ENCODE peak calls at places on chromosomes 16 and 17, in eight cellular contexts. One of them, this sample, is unnamed.

GRCh38 chr16:71568541-71568940 is 8.4 kb downstream of the TAT start:
- DNase-seq in MM.1S: no peak
- DNase-seq in AG09309: no peak
- DNase-seq in cardiac fibroblast: peak
- DNase-seq in pancreas: no peak
- DNase-seq in esophagus muscularis mucosa: no peak
- DNase-seq in mammary epithelial cell: no peak
- DNase-seq in HCT116: no peak
- DNase-seq in this sample: no peak

GRCh38 chr17:42285346-42286050 is 2.8 kb upstream of the STAT5A start:
- DNase-seq in MM.1S: no peak
- DNase-seq in AG09309: no peak
- DNase-seq in cardiac fibroblast: no peak
- DNase-seq in pancreas: no peak
- DNase-seq in esophagus muscularis mucosa: peak
- DNase-seq in mammary epithelial cell: no peak
- DNase-seq in HCT116: no peak
- DNase-seq in this sample: no peak

GRCh38 chr17:31492880-31493655 is 101.6 kb downstream of the RAB11FIP4 start:
- DNase-seq in MM.1S: no peak
- DNase-seq in AG09309: no peak
- DNase-seq in cardiac fibroblast: no peak
- DNase-seq in pancreas: peak
- DNase-seq in esophagus muscularis mucosa: no peak
- DNase-seq in mammary epithelial cell: no peak
- DNase-seq in HCT116: no peak
- DNase-seq in this sample: peak

GRCh38 chr17:185445-186138 is 4.1 kb upstream of the DOC2B start:
- DNase-seq in MM.1S: peak
- DNase-seq in AG09309: no peak
- DNase-seq in cardiac fibroblast: no peak
- DNase-seq in pancreas: no peak
- DNase-seq in esophagus muscularis mucosa: no peak
- DNase-seq in mammary epithelial cell: peak
- DNase-seq in HCT116: no peak
- DNase-seq in this sample: peak

GRCh38 chr16:56332464-56333079 is 92.8 kb downstream of the AMFR start:
- DNase-seq in MM.1S: peak
- DNase-seq in AG09309: peak
- DNase-seq in cardiac fibroblast: peak
- DNase-seq in pancreas: no peak
- DNase-seq in esophagus muscularis mucosa: no peak
- DNase-seq in mammary epithelial cell: peak
- DNase-seq in HCT116: peak
- DNase-seq in this sample: peak

GRCh38 chr17:57803026-57803425 is 46.8 kb downstream of the MRPS23 start:
- DNase-seq in MM.1S: no peak
- DNase-seq in AG09309: no peak
- DNase-seq in cardiac fibroblast: no peak
- DNase-seq in pancreas: no peak
- DNase-seq in esophagus muscularis mucosa: peak
- DNase-seq in mammary epithelial cell: no peak
- DNase-seq in HCT116: no peak
- DNase-seq in this sample: no peak

GRCh38 chr17:9401434-9401833 is 174.2 kb downstream of the STX8 start:
- DNase-seq in MM.1S: no peak
- DNase-seq in AG09309: peak
- DNase-seq in cardiac fibroblast: peak
- DNase-seq in pancreas: no peak
- DNase-seq in esophagus muscularis mucosa: no peak
- DNase-seq in mammary epithelial cell: peak
- DNase-seq in HCT116: no peak
- DNase-seq in this sample: no peak

GRCh38 chr17:77392376-77393273 is 251.9 kb downstream of the SEC14L1 start:
- DNase-seq in MM.1S: no peak
- DNase-seq in AG09309: no peak
- DNase-seq in cardiac fibroblast: peak
- DNase-seq in pancreas: peak
- DNase-seq in esophagus muscularis mucosa: no peak
- DNase-seq in mammary epithelial cell: no peak
- DNase-seq in HCT116: no peak
- DNase-seq in this sample: no peak

GRCh38 chr17:29054835-29055234 is 11.9 kb downstream of the PIPOX start:
- DNase-seq in MM.1S: no peak
- DNase-seq in AG09309: no peak
- DNase-seq in cardiac fibroblast: no peak
- DNase-seq in pancreas: no peak
- DNase-seq in esophagus muscularis mucosa: no peak
- DNase-seq in mammary epithelial cell: no peak
- DNase-seq in HCT116: no peak
- DNase-seq in this sample: no peak

DNA sequence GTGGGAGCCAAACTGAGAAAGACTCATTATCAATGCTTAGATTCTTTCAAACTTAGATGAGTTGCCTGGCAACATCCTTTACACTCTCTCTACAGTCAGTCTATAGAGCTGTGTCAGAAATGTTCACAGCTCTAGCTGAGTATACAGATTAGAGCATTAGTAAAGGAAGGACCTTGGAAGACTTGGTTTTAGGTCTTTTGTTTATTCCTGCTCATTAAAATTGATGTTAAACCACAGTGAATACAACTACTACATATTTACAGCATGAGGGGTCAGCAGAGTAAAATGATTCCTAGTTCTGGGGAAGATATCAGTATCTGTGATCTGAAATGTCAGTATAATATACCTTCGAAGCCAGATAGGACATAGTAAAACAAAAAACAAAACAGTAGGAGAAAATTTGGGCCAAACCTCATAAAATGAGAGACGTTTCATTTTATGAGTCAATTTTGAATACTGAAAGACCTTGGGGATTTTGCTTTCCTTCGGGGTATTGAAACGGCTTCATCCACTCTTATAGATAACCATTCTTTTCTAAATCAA is 186.0 kb downstream of the TANC2 start:
- DNase-seq in MM.1S: no peak
- DNase-seq in AG09309: no peak
- DNase-seq in cardiac fibroblast: peak
- DNase-seq in pancreas: no peak
- DNase-seq in esophagus muscularis mucosa: no peak
- DNase-seq in mammary epithelial cell: no peak
- DNase-seq in HCT116: no peak
- DNase-seq in this sample: no peak
- H3K4me3 ChIP-seq in MM.1S: no peak
- H3K4me3 ChIP-seq in AG09309: no peak
- H3K4me3 ChIP-seq in cardiac fibroblast: no peak
- H3K4me3 ChIP-seq in pancreas: no peak
- H3K4me3 ChIP-seq in esophagus muscularis mucosa: no peak
- H3K4me3 ChIP-seq in mammary epithelial cell: no peak
- H3K4me3 ChIP-seq in HCT116: no peak
- H3K4me3 ChIP-seq in this sample: no peak

DNA sequence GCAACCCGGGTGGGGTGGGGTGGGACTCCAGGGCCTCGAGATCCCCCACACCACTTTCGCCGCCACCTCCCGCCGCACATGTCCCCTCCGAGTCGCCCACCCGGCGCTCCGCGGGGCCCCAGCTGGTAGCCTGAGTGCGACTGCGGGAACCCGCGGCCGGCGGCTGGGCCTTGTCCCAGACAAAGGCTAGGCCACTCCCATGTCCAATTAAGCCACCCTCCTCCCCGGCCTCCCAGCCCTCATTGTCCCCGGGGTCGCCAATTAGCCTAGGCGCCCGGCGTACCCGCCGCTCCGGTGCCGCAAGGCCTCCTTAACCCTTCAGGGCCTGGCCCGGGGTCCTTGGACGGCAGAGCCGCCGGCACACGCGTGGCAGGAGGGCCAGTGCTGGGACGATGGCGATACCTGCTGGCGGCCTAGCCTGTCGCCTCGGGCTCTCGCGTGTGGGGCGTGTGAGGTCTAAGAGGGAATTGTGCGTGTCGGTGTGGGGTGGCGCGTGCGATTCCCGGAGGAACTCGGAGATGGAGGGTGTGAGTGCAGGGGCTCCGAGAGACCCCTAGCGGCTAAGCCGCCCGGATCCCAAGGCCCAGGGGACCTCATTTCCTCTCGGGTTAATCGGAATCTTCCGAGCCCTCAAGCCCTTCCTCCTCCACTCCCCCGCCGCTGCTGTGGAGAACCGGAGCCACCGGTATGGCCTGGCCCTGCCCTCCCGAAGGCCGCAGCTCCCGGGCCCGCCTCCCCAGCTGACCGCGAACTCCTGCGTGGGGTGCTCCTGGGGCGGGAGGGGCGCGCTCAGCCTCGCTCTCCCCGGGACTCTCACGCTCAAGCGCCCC is 11.7 kb downstream of the TBX2 start:
- DNase-seq in MM.1S: peak
- DNase-seq in AG09309: no peak
- DNase-seq in cardiac fibroblast: peak
- DNase-seq in pancreas: no peak
- DNase-seq in esophagus muscularis mucosa: no peak
- DNase-seq in mammary epithelial cell: peak
- DNase-seq in HCT116: no peak
- DNase-seq in this sample: no peak
- TF ChIP-seq CTCF in MM.1S: no peak
- TF ChIP-seq CTCF in AG09309: peak
- TF ChIP-seq CTCF in cardiac fibroblast: no peak
- TF ChIP-seq CTCF in pancreas: no peak
- TF ChIP-seq CTCF in esophagus muscularis mucosa: no peak
- TF ChIP-seq CTCF in mammary epithelial cell: no peak
- TF ChIP-seq CTCF in HCT116: no peak
- TF ChIP-seq CTCF in this sample: no peak

GRCh38 chr17:17305282-17305801 is 2.2 kb downstream of the NT5M start:
- DNase-seq in MM.1S: peak
- DNase-seq in AG09309: no peak
- DNase-seq in cardiac fibroblast: no peak
- DNase-seq in pancreas: no peak
- DNase-seq in esophagus muscularis mucosa: no peak
- DNase-seq in mammary epithelial cell: no peak
- DNase-seq in HCT116: no peak
- DNase-seq in this sample: peak

GRCh38 chr17:17303010-17303846 is at the start of gene NT5M:
- DNase-seq in MM.1S: peak
- DNase-seq in AG09309: no peak
- DNase-seq in cardiac fibroblast: peak
- DNase-seq in pancreas: peak
- DNase-seq in esophagus muscularis mucosa: no peak
- DNase-seq in mammary epithelial cell: peak
- DNase-seq in HCT116: no peak
- DNase-seq in this sample: peak

GRCh38 chr17:17306181-17306580 is 3.0 kb downstream of the NT5M start:
- DNase-seq in MM.1S: no peak
- DNase-seq in AG09309: no peak
- DNase-seq in cardiac fibroblast: no peak
- DNase-seq in pancreas: no peak
- DNase-seq in esophagus muscularis mucosa: no peak
- DNase-seq in mammary epithelial cell: no peak
- DNase-seq in HCT116: no peak
- DNase-seq in this sample: no peak

GRCh38 chr17:17303847-17304490 is 796 bp downstream of the NT5M start:
- DNase-seq in MM.1S: no peak
- DNase-seq in AG09309: no peak
- DNase-seq in cardiac fibroblast: no peak
- DNase-seq in pancreas: no peak
- DNase-seq in esophagus muscularis mucosa: no peak
- DNase-seq in mammary epithelial cell: no peak
- DNase-seq in HCT116: no peak
- DNase-seq in this sample: no peak

GRCh38 chr17:17304521-17304985 is 1.4 kb downstream of the NT5M start:
- DNase-seq in MM.1S: peak
- DNase-seq in AG09309: no peak
- DNase-seq in cardiac fibroblast: no peak
- DNase-seq in pancreas: no peak
- DNase-seq in esophagus muscularis mucosa: no peak
- DNase-seq in mammary epithelial cell: no peak
- DNase-seq in HCT116: no peak
- DNase-seq in this sample: peak
- H3K4me3 ChIP-seq in MM.1S: peak
- H3K4me3 ChIP-seq in AG09309: no peak
- H3K4me3 ChIP-seq in cardiac fibroblast: no peak
- H3K4me3 ChIP-seq in pancreas: no peak
- H3K4me3 ChIP-seq in esophagus muscularis mucosa: no peak
- H3K4me3 ChIP-seq in mammary epithelial cell: no peak
- H3K4me3 ChIP-seq in HCT116: peak
- H3K4me3 ChIP-seq in this sample: no peak

GRCh38 chr16:67227567-67227921 is 614 bp downstream of the TMEM208 start:
- DNase-seq in MM.1S: no peak
- DNase-seq in AG09309: no peak
- DNase-seq in cardiac fibroblast: no peak
- DNase-seq in pancreas: no peak
- DNase-seq in esophagus muscularis mucosa: no peak
- DNase-seq in mammary epithelial cell: no peak
- DNase-seq in HCT116: no peak
- DNase-seq in this sample: no peak

GRCh38 chr16:67228034-67228785 is 1.3 kb downstream of the TMEM208 start:
- DNase-seq in MM.1S: no peak
- DNase-seq in AG09309: no peak
- DNase-seq in cardiac fibroblast: no peak
- DNase-seq in pancreas: no peak
- DNase-seq in esophagus muscularis mucosa: no peak
- DNase-seq in mammary epithelial cell: no peak
- DNase-seq in HCT116: no peak
- DNase-seq in this sample: no peak

GRCh38 chr16:67228905-67229304 is 2.0 kb downstream of the TMEM208 start:
- DNase-seq in MM.1S: no peak
- DNase-seq in AG09309: no peak
- DNase-seq in cardiac fibroblast: no peak
- DNase-seq in pancreas: no peak
- DNase-seq in esophagus muscularis mucosa: no peak
- DNase-seq in mammary epithelial cell: no peak
- DNase-seq in HCT116: no peak
- DNase-seq in this sample: no peak

GRCh38 chr16:67226295-67226803 is 581 bp upstream of the TMEM208 start:
- DNase-seq in MM.1S: no peak
- DNase-seq in AG09309: no peak
- DNase-seq in cardiac fibroblast: no peak
- DNase-seq in pancreas: no peak
- DNase-seq in esophagus muscularis mucosa: no peak
- DNase-seq in mammary epithelial cell: no peak
- DNase-seq in HCT116: no peak
- DNase-seq in this sample: no peak

DNA sequence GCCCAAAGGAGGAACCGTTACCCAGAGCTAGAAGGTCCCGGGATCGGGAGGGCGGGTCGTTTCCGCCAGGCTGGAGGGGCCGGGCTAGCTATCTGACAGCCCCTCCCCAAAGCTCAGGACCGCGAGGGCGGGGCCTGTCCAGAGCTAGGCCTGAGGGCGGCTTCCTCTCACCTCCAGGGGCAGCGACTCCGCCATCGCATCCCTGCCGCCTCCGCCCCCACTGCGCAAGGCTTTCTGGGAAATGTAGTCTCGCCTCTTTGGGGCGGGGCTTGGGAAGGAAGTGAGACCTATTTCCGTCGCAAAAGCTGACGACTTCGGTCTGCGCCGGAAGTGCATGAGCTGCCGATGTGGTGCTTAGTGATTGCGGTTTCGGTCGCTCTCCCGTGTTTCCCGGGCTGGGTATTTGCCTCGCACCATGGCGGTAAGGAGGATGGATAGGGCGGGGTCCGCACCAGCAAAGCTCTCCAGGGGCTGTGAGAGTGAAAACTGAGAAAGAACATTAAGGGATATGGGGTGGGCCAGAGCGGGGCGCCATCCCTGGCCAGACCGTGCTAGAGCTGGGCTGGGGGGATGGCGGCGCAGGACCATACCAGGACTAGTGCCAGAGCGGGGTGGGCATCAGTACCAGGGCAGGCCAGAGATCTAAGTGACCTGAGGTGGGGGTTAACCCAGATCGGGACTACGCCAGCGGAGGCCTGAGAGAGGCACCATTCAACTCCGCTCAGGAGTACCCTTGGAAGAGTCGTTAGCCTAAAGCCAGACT is at the start of gene TMEM208:
- DNase-seq in MM.1S: peak
- DNase-seq in AG09309: peak
- DNase-seq in cardiac fibroblast: peak
- DNase-seq in pancreas: peak
- DNase-seq in esophagus muscularis mucosa: peak
- DNase-seq in mammary epithelial cell: peak
- DNase-seq in HCT116: peak
- DNase-seq in this sample: peak
- TF ChIP-seq CTCF in MM.1S: peak
- TF ChIP-seq CTCF in AG09309: peak
- TF ChIP-seq CTCF in cardiac fibroblast: no peak
- TF ChIP-seq CTCF in pancreas: no peak
- TF ChIP-seq CTCF in esophagus muscularis mucosa: no peak
- TF ChIP-seq CTCF in mammary epithelial cell: no peak
- TF ChIP-seq CTCF in HCT116: peak
- TF ChIP-seq CTCF in this sample: peak